ENCODE peak calls at places on chromosomes 16 and 17, in nine cellular contexts. G is T follicular helper cell; D is activated naive CD4-positive, alpha-beta T cell; R is A549; T is right lobe of liver; F is activated CD8-positive, alpha-beta memory T cell treated with anti-CD3 and anti-CD28 coated beads for 1 hour; I is RPMI8226; X is central memory CD4-positive, alpha-beta T cell; P is GM23338. U is an unnamed sample.

GRCh38 chr17:79833744-79834574 is 5.3 kb downstream of the CBX4 start:
- DNase-seq in G (no peak), D (no peak), R (no peak), T (no peak), F (no peak), I (no peak), X (no peak), P (peak), U (no peak)

GRCh38 chr16:85781685-85782370 is 17.5 kb downstream of the EMC8 start:
- DNase-seq in G (no peak), D (no peak), R (no peak), T (peak), F (no peak), I (no peak), X (no peak), P (no peak), U (peak)

GRCh38 chr17:48068491-48068961 is 20.4 kb downstream of the NFE2L1 start:
- DNase-seq in G (no peak), D (no peak), R (peak), T (no peak), F (no peak), I (peak), X (no peak), P (peak), U (no peak)

GRCh38 chr16:85286970-85287814 is 174.9 kb upstream of the CIBAR2 start:
- DNase-seq in G (no peak), D (no peak), R (no peak), T (peak), F (no peak), I (peak), X (no peak), P (no peak), U (peak)

GRCh38 chr17:41655611-41656111 is 31.3 kb upstream of the KRT17 start:
- DNase-seq in G (no peak), D (no peak), R (no peak), T (no peak), F (no peak), I (no peak), X (no peak), P (peak), U (no peak)

GRCh38 chr16:49467540-49468372 is 94.2 kb downstream of the C16orf78 start:
- DNase-seq in G (no peak), D (no peak), R (no peak), T (peak), F (no peak), I (no peak), X (no peak), P (no peak), U (no peak)

GRCh38 chr17:43217614-43218087 is 6.0 kb downstream of the TMEM106A start:
- DNase-seq in G (no peak), D (no peak), R (no peak), T (no peak), F (no peak), I (no peak), X (no peak), P (no peak), U (no peak)

GRCh38 chr17:31919802-31920525 is 16.8 kb upstream of the SUZ12 start:
- DNase-seq in G (no peak), D (no peak), R (no peak), T (no peak), F (no peak), I (no peak), X (no peak), P (no peak), U (no peak)

GRCh38 chr17:9292563-9292941 is 271.2 kb downstream of the NTN1 start:
- DNase-seq in G (no peak), D (no peak), R (no peak), T (no peak), F (no peak), I (no peak), X (no peak), P (no peak), U (no peak)

GRCh38 chr16:49586466-49586865 is 212.9 kb downstream of the C16orf78 start:
- DNase-seq in G (no peak), D (no peak), R (no peak), T (no peak), F (no peak), I (no peak), X (no peak), P (no peak), U (no peak)

U was measured in globus pallidus.